ENCODE peak calls at places on chromosomes 11 and 22, in ten cellular contexts. One of them, this sample, is unnamed.

GRCh38 chr11:2827256-2827655 is 58.3 kb downstream of the CDKN1C start:
- DNase-seq in heart right ventricle: peak
- DNase-seq in psoas muscle: peak
- DNase-seq in small intestine: no peak
- DNase-seq in cardiac muscle cell: peak
- DNase-seq in lower lobe of right lung: peak
- DNase-seq in GM23248: peak
- DNase-seq in brain microvascular endothelial cell: peak
- DNase-seq in Karpas-422: no peak
- DNase-seq in AG09309: no peak
- DNase-seq in this sample: no peak

GRCh38 chr22:27867958-27868737 is 50.9 kb downstream of the PITPNB start:
- DNase-seq in heart right ventricle: no peak
- DNase-seq in psoas muscle: no peak
- DNase-seq in small intestine: no peak
- DNase-seq in cardiac muscle cell: no peak
- DNase-seq in lower lobe of right lung: no peak
- DNase-seq in GM23248: peak
- DNase-seq in brain microvascular endothelial cell: no peak
- DNase-seq in Karpas-422: no peak
- DNase-seq in AG09309: no peak
- DNase-seq in this sample: no peak

GRCh38 chr11:76007179-76007578 is 192.2 kb downstream of the UVRAG start:
- DNase-seq in heart right ventricle: no peak
- DNase-seq in psoas muscle: no peak
- DNase-seq in small intestine: no peak
- DNase-seq in cardiac muscle cell: no peak
- DNase-seq in lower lobe of right lung: no peak
- DNase-seq in GM23248: peak
- DNase-seq in brain microvascular endothelial cell: no peak
- DNase-seq in Karpas-422: no peak
- DNase-seq in AG09309: no peak
- DNase-seq in this sample: no peak

GRCh38 chr11:24935059-24935458 is 438.2 kb downstream of the LUZP2 start:
- DNase-seq in heart right ventricle: no peak
- DNase-seq in psoas muscle: no peak
- DNase-seq in small intestine: no peak
- DNase-seq in cardiac muscle cell: no peak
- DNase-seq in lower lobe of right lung: no peak
- DNase-seq in GM23248: no peak
- DNase-seq in brain microvascular endothelial cell: no peak
- DNase-seq in Karpas-422: no peak
- DNase-seq in AG09309: no peak
- DNase-seq in this sample: no peak

GRCh38 chr11:66843776-66844495 is 695 bp downstream of the RCE1 start:
- DNase-seq in heart right ventricle: no peak
- DNase-seq in psoas muscle: no peak
- DNase-seq in small intestine: peak
- DNase-seq in cardiac muscle cell: no peak
- DNase-seq in lower lobe of right lung: no peak
- DNase-seq in GM23248: peak
- DNase-seq in brain microvascular endothelial cell: no peak
- DNase-seq in Karpas-422: no peak
- DNase-seq in AG09309: no peak
- DNase-seq in this sample: no peak

GRCh38 chr11:134228625-134229024 is 4.2 kb downstream of the VPS26B start:
- DNase-seq in heart right ventricle: no peak
- DNase-seq in psoas muscle: no peak
- DNase-seq in small intestine: peak
- DNase-seq in cardiac muscle cell: no peak
- DNase-seq in lower lobe of right lung: no peak
- DNase-seq in GM23248: peak
- DNase-seq in brain microvascular endothelial cell: no peak
- DNase-seq in Karpas-422: peak
- DNase-seq in AG09309: peak
- DNase-seq in this sample: peak

GRCh38 chr11:97912629-97913028 is 1108.1 kb upstream of the CNTN5 start:
- DNase-seq in heart right ventricle: no peak
- DNase-seq in psoas muscle: no peak
- DNase-seq in small intestine: no peak
- DNase-seq in cardiac muscle cell: no peak
- DNase-seq in lower lobe of right lung: no peak
- DNase-seq in GM23248: no peak
- DNase-seq in brain microvascular endothelial cell: no peak
- DNase-seq in Karpas-422: no peak
- DNase-seq in AG09309: no peak
- DNase-seq in this sample: no peak

GRCh38 chr11:74018331-74019005 is 9.6 kb upstream of the UCP3 start:
- DNase-seq in heart right ventricle: peak
- DNase-seq in psoas muscle: peak
- DNase-seq in small intestine: peak
- DNase-seq in cardiac muscle cell: peak
- DNase-seq in lower lobe of right lung: peak
- DNase-seq in GM23248: peak
- DNase-seq in brain microvascular endothelial cell: peak
- DNase-seq in Karpas-422: no peak
- DNase-seq in AG09309: peak
- DNase-seq in this sample: no peak

GRCh38 chr11:114259124-114259526 is 37.1 kb upstream of the NNMT start:
- DNase-seq in heart right ventricle: no peak
- DNase-seq in psoas muscle: peak
- DNase-seq in small intestine: no peak
- DNase-seq in cardiac muscle cell: no peak
- DNase-seq in lower lobe of right lung: peak
- DNase-seq in GM23248: no peak
- DNase-seq in brain microvascular endothelial cell: no peak
- DNase-seq in Karpas-422: no peak
- DNase-seq in AG09309: no peak
- DNase-seq in this sample: no peak

GRCh38 chr22:32686354-32686753 is 115.2 kb upstream of the TIMP3 start:
- DNase-seq in heart right ventricle: no peak
- DNase-seq in psoas muscle: no peak
- DNase-seq in small intestine: no peak
- DNase-seq in cardiac muscle cell: peak
- DNase-seq in lower lobe of right lung: no peak
- DNase-seq in GM23248: no peak
- DNase-seq in brain microvascular endothelial cell: no peak
- DNase-seq in Karpas-422: no peak
- DNase-seq in AG09309: no peak
- DNase-seq in this sample: no peak

GRCh38 chr11:74014880-74015279 is 6.0 kb upstream of the UCP3 start:
- DNase-seq in heart right ventricle: peak
- DNase-seq in psoas muscle: no peak
- DNase-seq in small intestine: no peak
- DNase-seq in cardiac muscle cell: no peak
- DNase-seq in lower lobe of right lung: no peak
- DNase-seq in GM23248: no peak
- DNase-seq in brain microvascular endothelial cell: no peak
- DNase-seq in Karpas-422: no peak
- DNase-seq in AG09309: no peak
- DNase-seq in this sample: no peak

GRCh38 chr11:34508514-34508913 is 5.1 kb downstream of the ELF5 start:
- DNase-seq in heart right ventricle: no peak
- DNase-seq in psoas muscle: no peak
- DNase-seq in small intestine: no peak
- DNase-seq in cardiac muscle cell: peak
- DNase-seq in lower lobe of right lung: no peak
- DNase-seq in GM23248: no peak
- DNase-seq in brain microvascular endothelial cell: no peak
- DNase-seq in Karpas-422: no peak
- DNase-seq in AG09309: no peak
- DNase-seq in this sample: no peak

GRCh38 chr22:38766076-38766777 is 10.4 kb upstream of the SUN2 start:
- DNase-seq in heart right ventricle: peak
- DNase-seq in psoas muscle: peak
- DNase-seq in small intestine: peak
- DNase-seq in cardiac muscle cell: peak
- DNase-seq in lower lobe of right lung: peak
- DNase-seq in GM23248: peak
- DNase-seq in brain microvascular endothelial cell: peak
- DNase-seq in Karpas-422: peak
- DNase-seq in AG09309: no peak
- DNase-seq in this sample: peak

DNA sequence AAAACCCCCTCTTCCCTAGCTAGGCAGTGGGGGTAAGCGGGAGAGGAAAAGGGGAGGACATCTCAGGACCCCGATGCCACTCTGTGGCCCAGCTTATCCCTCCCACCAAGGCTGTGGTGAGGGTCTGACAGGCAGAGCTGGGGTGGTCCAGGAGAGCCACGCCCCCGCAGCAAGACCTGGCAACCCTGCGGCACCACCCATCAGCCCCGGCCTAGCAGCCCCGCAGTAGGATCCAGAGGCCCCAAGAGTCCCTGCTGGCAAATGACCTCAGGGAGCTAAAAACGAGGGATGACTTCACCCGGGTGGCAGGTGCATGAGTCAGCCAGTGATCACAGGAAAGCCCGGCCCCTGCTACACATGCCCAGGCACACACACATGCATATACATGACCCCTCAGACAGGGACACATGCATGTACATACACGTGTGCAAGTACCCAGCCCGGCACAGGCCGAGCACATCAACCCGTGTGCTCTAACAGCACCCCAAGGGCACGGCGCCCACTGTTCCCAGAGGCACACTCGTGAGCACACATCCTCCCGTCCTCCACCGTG is 32.3 kb downstream of the ARVCF start:
- DNase-seq in heart right ventricle: peak
- DNase-seq in psoas muscle: peak
- DNase-seq in small intestine: no peak
- DNase-seq in cardiac muscle cell: no peak
- DNase-seq in lower lobe of right lung: no peak
- DNase-seq in GM23248: peak
- DNase-seq in brain microvascular endothelial cell: peak
- DNase-seq in Karpas-422: no peak
- DNase-seq in AG09309: peak
- DNase-seq in this sample: peak
- H3K4me3 ChIP-seq in heart right ventricle: no peak
- H3K4me3 ChIP-seq in psoas muscle: peak
- H3K4me3 ChIP-seq in small intestine: no peak
- H3K4me3 ChIP-seq in cardiac muscle cell: no peak
- H3K4me3 ChIP-seq in lower lobe of right lung: no peak
- H3K4me3 ChIP-seq in GM23248: no peak
- H3K4me3 ChIP-seq in brain microvascular endothelial cell: no peak
- H3K4me3 ChIP-seq in Karpas-422: no peak
- H3K4me3 ChIP-seq in AG09309: no peak
- H3K4me3 ChIP-seq in this sample: no peak

GRCh38 chr11:63489879-63490278 is 1.1 kb downstream of the PLAAT5 start:
- DNase-seq in heart right ventricle: no peak
- DNase-seq in psoas muscle: no peak
- DNase-seq in small intestine: no peak
- DNase-seq in cardiac muscle cell: peak
- DNase-seq in lower lobe of right lung: no peak
- DNase-seq in GM23248: no peak
- DNase-seq in brain microvascular endothelial cell: peak
- DNase-seq in Karpas-422: no peak
- DNase-seq in AG09309: no peak
- DNase-seq in this sample: peak
- H3K4me3 ChIP-seq in heart right ventricle: no peak
- H3K4me3 ChIP-seq in psoas muscle: no peak
- H3K4me3 ChIP-seq in small intestine: no peak
- H3K4me3 ChIP-seq in cardiac muscle cell: no peak
- H3K4me3 ChIP-seq in lower lobe of right lung: no peak
- H3K4me3 ChIP-seq in GM23248: no peak
- H3K4me3 ChIP-seq in brain microvascular endothelial cell: no peak
- H3K4me3 ChIP-seq in Karpas-422: no peak
- H3K4me3 ChIP-seq in AG09309: no peak
- H3K4me3 ChIP-seq in this sample: no peak

DNA sequence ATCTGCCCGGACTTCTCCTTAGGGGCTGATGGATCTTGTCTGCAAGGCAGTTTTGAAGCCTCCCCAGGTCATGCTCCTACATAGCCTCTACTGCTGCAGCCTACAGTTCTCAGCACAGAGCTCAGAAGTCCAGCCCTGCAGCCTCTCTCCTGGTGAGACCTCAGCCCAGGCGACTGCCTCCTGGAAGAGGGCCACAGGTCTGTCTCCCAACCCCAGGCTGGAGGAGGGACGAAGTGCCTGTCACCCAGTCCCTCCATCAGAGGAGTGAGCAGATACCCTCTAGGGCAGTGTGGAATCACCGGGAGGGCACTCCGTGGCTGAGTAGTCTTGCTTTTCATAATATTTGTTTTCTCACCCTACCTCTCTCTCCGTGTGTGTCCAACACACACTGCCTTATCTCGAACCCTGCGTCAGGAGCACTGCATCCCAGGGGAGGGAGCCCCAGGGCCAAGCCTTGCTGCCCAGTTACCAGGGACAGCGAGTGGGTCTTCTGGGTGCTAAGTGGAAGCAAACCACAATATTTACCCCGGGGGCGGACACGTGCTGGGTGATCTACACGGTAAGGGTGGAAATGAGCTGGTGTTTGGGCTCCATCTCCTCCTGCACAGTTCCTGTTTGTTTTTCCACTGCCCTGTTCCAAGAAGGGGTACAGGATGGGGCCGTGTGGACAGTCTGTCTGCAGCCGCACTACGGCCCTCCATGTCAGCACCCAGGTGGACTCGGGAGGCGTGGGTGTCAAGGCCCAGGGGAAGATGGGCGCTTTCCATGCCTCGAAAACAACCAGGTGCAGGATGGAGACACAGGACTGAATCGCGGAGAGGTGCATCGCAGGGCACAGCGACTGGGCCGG is 133.8 kb upstream of the HSD17B12 start:
- DNase-seq in heart right ventricle: no peak
- DNase-seq in psoas muscle: no peak
- DNase-seq in small intestine: no peak
- DNase-seq in cardiac muscle cell: no peak
- DNase-seq in lower lobe of right lung: no peak
- DNase-seq in GM23248: no peak
- DNase-seq in brain microvascular endothelial cell: no peak
- DNase-seq in Karpas-422: no peak
- DNase-seq in AG09309: no peak
- DNase-seq in this sample: no peak
- H3K4me3 ChIP-seq in heart right ventricle: peak
- H3K4me3 ChIP-seq in psoas muscle: peak
- H3K4me3 ChIP-seq in small intestine: peak
- H3K4me3 ChIP-seq in cardiac muscle cell: no peak
- H3K4me3 ChIP-seq in lower lobe of right lung: no peak
- H3K4me3 ChIP-seq in GM23248: peak
- H3K4me3 ChIP-seq in brain microvascular endothelial cell: no peak
- H3K4me3 ChIP-seq in Karpas-422: no peak
- H3K4me3 ChIP-seq in AG09309: no peak
- H3K4me3 ChIP-seq in this sample: no peak

DNA sequence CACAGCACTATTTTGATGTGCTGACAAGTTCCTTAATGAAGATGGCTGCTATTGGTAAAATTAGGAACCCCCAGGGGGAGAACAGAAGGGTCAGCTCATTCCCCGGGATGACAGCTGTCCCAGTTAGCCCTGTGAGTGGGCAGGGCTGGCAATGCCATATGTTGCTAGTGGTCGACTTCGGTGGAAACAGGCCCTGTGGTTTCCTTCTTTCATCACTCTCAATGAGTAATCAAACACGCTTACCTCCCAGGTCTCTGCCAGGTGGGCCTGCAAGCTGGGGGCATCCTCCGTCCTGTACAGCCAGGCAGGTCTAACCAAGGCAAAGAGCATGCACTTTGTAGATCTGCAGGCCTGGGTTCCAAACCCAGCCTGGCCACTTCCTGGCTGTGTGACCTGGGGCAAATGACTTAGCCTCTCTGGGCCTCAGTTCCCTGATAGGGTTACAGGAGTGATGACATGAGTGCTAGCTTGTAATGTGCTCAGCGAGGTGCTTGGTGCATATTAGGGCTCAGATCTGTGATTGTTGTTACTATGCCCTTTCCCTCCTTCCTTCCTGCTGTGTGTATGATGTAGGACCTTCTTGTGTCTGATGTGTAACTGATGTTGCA is 85.2 kb downstream of the TSPAN18 start:
- DNase-seq in heart right ventricle: no peak
- DNase-seq in psoas muscle: no peak
- DNase-seq in small intestine: no peak
- DNase-seq in cardiac muscle cell: no peak
- DNase-seq in lower lobe of right lung: no peak
- DNase-seq in GM23248: no peak
- DNase-seq in brain microvascular endothelial cell: no peak
- DNase-seq in Karpas-422: no peak
- DNase-seq in AG09309: no peak
- DNase-seq in this sample: no peak
- H3K4me3 ChIP-seq in heart right ventricle: no peak
- H3K4me3 ChIP-seq in psoas muscle: no peak
- H3K4me3 ChIP-seq in small intestine: no peak
- H3K4me3 ChIP-seq in cardiac muscle cell: no peak
- H3K4me3 ChIP-seq in lower lobe of right lung: no peak
- H3K4me3 ChIP-seq in GM23248: no peak
- H3K4me3 ChIP-seq in brain microvascular endothelial cell: no peak
- H3K4me3 ChIP-seq in Karpas-422: no peak
- H3K4me3 ChIP-seq in AG09309: no peak
- H3K4me3 ChIP-seq in this sample: no peak